ENCODE peak calls at places on chromosomes 7 and 10, in nine cellular contexts. G is GM23248, P is PC-9, T is mammary epithelial cell, U is DND-41, Z is neural progenitor cell, E is HCT116, M is fibroblast of lung, K is astrocyte. B is an unnamed sample.

GRCh38 chr10:112919721-112920120 is 30.3 kb upstream of the TCF7L2 start:
- DNase-seq in T (peak), Z (no peak), G (peak), K (peak), E (peak), U (no peak), P (peak), M (peak), B (peak)

GRCh38 chr7:100606313-100606712 is 4.2 kb downstream of the PCOLCE start:
- DNase-seq in P (no peak), T (no peak), U (no peak), G (no peak), E (no peak), M (no peak), Z (no peak), K (no peak), B (no peak)

GRCh38 chr7:132080967-132081668 is 495.2 kb downstream of the PLXNA4 start:
- DNase-seq in T (no peak), U (no peak), Z (no peak), M (peak), G (peak), P (no peak), E (no peak), K (peak), B (no peak)

GRCh38 chr10:63430091-63430998 is 35.4 kb downstream of the JMJD1C start:
- DNase-seq in P (peak), E (peak), T (peak), M (peak), K (peak), G (peak), Z (no peak), U (no peak), B (peak)

GRCh38 chr7:142445019-142445686 is 187.3 kb upstream of the PRSS58 start:
- DNase-seq in K (no peak), T (no peak), Z (peak), P (no peak), M (no peak), E (peak), G (no peak), U (peak), B (peak)

GRCh38 chr7:151296202-151296992 is 45.2 kb upstream of the NUB1 start:
- DNase-seq in P (no peak), G (no peak), Z (no peak), T (no peak), E (no peak), U (no peak), K (no peak), M (no peak), B (no peak)

GRCh38 chr7:1856966-1857441 is 186.9 kb downstream of the ELFN1 start:
- DNase-seq in U (no peak), K (no peak), M (no peak), E (no peak), Z (no peak), G (no peak), T (no peak), P (no peak), B (no peak)

GRCh38 chr10:24762966-24763623 is 39.4 kb upstream of the ARHGAP21 start:
- DNase-seq in T (peak), U (peak), G (peak), P (peak), K (peak), E (no peak), M (peak), Z (no peak), B (peak)

GRCh38 chr10:28684986-28685580 is 7.8 kb downstream of the BAMBI start:
- DNase-seq in K (no peak), P (peak), M (no peak), E (no peak), G (no peak), U (no peak), Z (no peak), T (no peak), B (peak)

GRCh38 chr7:140404565-140405080 is 765 bp downstream of the RAB19 start:
- DNase-seq in U (no peak), M (no peak), Z (no peak), K (peak), P (peak), G (no peak), T (no peak), E (no peak), B (peak)

GRCh38 chr10:71401056-71401455 is 4.3 kb downstream of the CDH23 start:
- DNase-seq in K (no peak), M (no peak), Z (no peak), E (no peak), G (no peak), T (no peak), U (no peak), P (no peak), B (no peak)

GRCh38 chr7:20327047-20327446 is 3.7 kb upstream of the ITGB8 start:
- DNase-seq in M (peak), T (peak), E (no peak), P (peak), Z (no peak), K (peak), U (no peak), G (peak), B (peak)

GRCh38 chr10:46284286-46285229 is 2.2 kb upstream of the ANTXRL start:
- DNase-seq in M (peak), E (peak), G (peak), T (peak), U (peak), Z (peak), K (peak), P (peak), B (peak)

GRCh38 chr7:4670791-4671190 is 11.3 kb upstream of the FOXK1 start:
- DNase-seq in Z (no peak), K (no peak), P (no peak), T (no peak), G (no peak), M (no peak), U (no peak), E (no peak), B (no peak)

GRCh38 chr10:43202224-43202656 is 64.0 kb downstream of the CSGALNACT2 start:
- DNase-seq in G (peak), K (no peak), E (peak), P (no peak), T (no peak), M (peak), Z (peak), U (no peak), B (no peak)

GRCh38 chr10:27390681-27391080 is 113.4 kb upstream of the RAB18 start:
- DNase-seq in E (no peak), Z (no peak), K (no peak), M (peak), T (peak), G (peak), P (no peak), U (no peak), B (peak)

GRCh38 chr7:150876817-150877526 is 24.7 kb downstream of the AOC1 start:
- DNase-seq in G (peak), U (peak), P (peak), E (peak), T (peak), Z (peak), M (peak), K (peak), B (peak)

GRCh38 chr10:34906021-34906965 is 91.2 kb upstream of the PARD3 start:
- DNase-seq in E (no peak), K (peak), G (no peak), T (peak), M (peak), U (no peak), P (no peak), Z (peak), B (no peak)

GRCh38 chr10:94286898-94287297 is 75.8 kb downstream of the NOC3L start:
- DNase-seq in P (no peak), M (no peak), Z (no peak), K (peak), G (no peak), U (no peak), T (no peak), E (no peak), B (no peak)

GRCh38 chr7:87886875-87887274 is 10.6 kb downstream of the DBF4 start:
- DNase-seq in G (peak), T (peak), E (peak), Z (peak), U (no peak), P (peak), M (peak), K (peak), B (peak)

GRCh38 chr10:104935656-104936055 is 294.6 kb downstream of the SORCS3 start:
- DNase-seq in T (no peak), G (no peak), Z (no peak), E (no peak), P (no peak), M (no peak), U (no peak), K (no peak), B (no peak)

GRCh38 chr10:77164616-77165311 is 472.8 kb downstream of the KCNMA1 start:
- DNase-seq in T (peak), G (peak), K (peak), U (no peak), M (no peak), Z (no peak), E (no peak), P (no peak), B (peak)

GRCh38 chr10:44382981-44383748 is 1.7 kb downstream of the CXCL12 start:
- DNase-seq in M (no peak), Z (peak), G (peak), U (no peak), K (no peak), T (no peak), E (no peak), P (no peak), B (no peak)

GRCh38 chr10:116270691-116271592 is 2.1 kb downstream of the GFRA1 start:
- DNase-seq in T (no peak), Z (peak), G (peak), K (no peak), P (no peak), M (no peak), U (no peak), E (no peak), B (no peak)

GRCh38 chr7:7236041-7236440 is 53.7 kb downstream of the C1GALT1 start:
- DNase-seq in K (no peak), P (peak), G (no peak), U (no peak), T (peak), M (no peak), Z (no peak), E (no peak), B (peak)

GRCh38 chr7:151673216-151673615 is 153.5 kb upstream of the RHEB start:
- DNase-seq in T (no peak), Z (no peak), M (no peak), P (no peak), K (no peak), E (no peak), U (no peak), G (no peak), B (no peak)

GRCh38 chr7:83684928-83685327 is 36.0 kb upstream of the SEMA3E start:
- DNase-seq in Z (peak), G (no peak), K (no peak), P (peak), U (no peak), T (peak), E (peak), M (no peak), B (peak)

GRCh38 chr7:153004341-153004740 is 244.8 kb downstream of the ACTR3B start:
- DNase-seq in U (no peak), E (no peak), K (no peak), G (no peak), P (no peak), Z (no peak), T (no peak), M (no peak), B (no peak)

GRCh38 chr10:71923138-71923692 is 41.0 kb upstream of the CHST3 start:
- DNase-seq in M (no peak), Z (no peak), U (no peak), T (peak), K (no peak), P (no peak), E (no peak), G (no peak), B (no peak)

GRCh38 chr10:3233486-3233990 is 61.0 kb upstream of the PITRM1 start:
- DNase-seq in T (no peak), P (no peak), M (no peak), Z (no peak), G (no peak), K (no peak), E (no peak), U (no peak), B (no peak)

GRCh38 chr10:37713132-37713501 is 144.3 kb downstream of the ZNF248 start:
- DNase-seq in K (no peak), G (no peak), Z (no peak), T (no peak), P (no peak), E (no peak), M (no peak), U (no peak), B (no peak)

GRCh38 chr7:74674166-74674565 is 16.6 kb downstream of the GTF2I start:
- DNase-seq in K (no peak), G (no peak), M (no peak), E (no peak), T (peak), Z (no peak), U (no peak), P (peak), B (no peak)

GRCh38 chr10:121531076-121531829 is 67.0 kb downstream of the FGFR2 start:
- DNase-seq in U (no peak), P (no peak), G (no peak), M (no peak), E (no peak), K (no peak), Z (peak), T (no peak), B (no peak)

GRCh38 chr10:113221756-113222168 is 271.7 kb downstream of the TCF7L2 start:
- DNase-seq in Z (no peak), K (peak), G (peak), P (no peak), T (no peak), M (no peak), E (peak), U (peak), B (peak)

GRCh38 chr7:54542920-54543539 is 855 bp downstream of the VSTM2A start:
- DNase-seq in Z (peak), M (peak), P (no peak), G (peak), U (no peak), K (peak), T (peak), E (no peak), B (peak)

GRCh38 chr7:54544356-54545240 is 2.4 kb downstream of the VSTM2A start:
- DNase-seq in P (no peak), M (no peak), T (no peak), G (no peak), K (no peak), Z (peak), E (no peak), U (no peak), B (no peak)

GRCh38 chr7:54546986-54547314 is 4.8 kb downstream of the VSTM2A start:
- DNase-seq in G (peak), E (no peak), P (no peak), K (no peak), Z (no peak), M (no peak), U (no peak), T (no peak), B (no peak)

GRCh38 chr7:54545241-54545563 is 3.0 kb downstream of the VSTM2A start:
- DNase-seq in M (no peak), P (no peak), Z (no peak), T (no peak), G (no peak), U (no peak), E (no peak), K (no peak), B (no peak)

GRCh38 chr7:54546081-54546985 is 4.2 kb downstream of the VSTM2A start:
- DNase-seq in K (no peak), Z (peak), E (no peak), P (no peak), G (no peak), T (no peak), U (no peak), M (no peak), B (peak)
- TF ChIP-seq EZH2 in K (peak), Z (no peak), E (no peak), P (no peak), G (no peak), T (peak), U (no peak), M (no peak), B (no peak)

GRCh38 chr7:143988986-143989745 is 11.0 kb upstream of the OR6B1 start:
- DNase-seq in T (no peak), Z (no peak), U (no peak), G (peak), M (peak), E (no peak), P (no peak), K (peak), B (no peak)
- TF ChIP-seq EZH2 in T (no peak), Z (no peak), U (no peak), G (no peak), M (no peak), E (no peak), P (no peak), K (no peak), B (no peak)

DNA sequence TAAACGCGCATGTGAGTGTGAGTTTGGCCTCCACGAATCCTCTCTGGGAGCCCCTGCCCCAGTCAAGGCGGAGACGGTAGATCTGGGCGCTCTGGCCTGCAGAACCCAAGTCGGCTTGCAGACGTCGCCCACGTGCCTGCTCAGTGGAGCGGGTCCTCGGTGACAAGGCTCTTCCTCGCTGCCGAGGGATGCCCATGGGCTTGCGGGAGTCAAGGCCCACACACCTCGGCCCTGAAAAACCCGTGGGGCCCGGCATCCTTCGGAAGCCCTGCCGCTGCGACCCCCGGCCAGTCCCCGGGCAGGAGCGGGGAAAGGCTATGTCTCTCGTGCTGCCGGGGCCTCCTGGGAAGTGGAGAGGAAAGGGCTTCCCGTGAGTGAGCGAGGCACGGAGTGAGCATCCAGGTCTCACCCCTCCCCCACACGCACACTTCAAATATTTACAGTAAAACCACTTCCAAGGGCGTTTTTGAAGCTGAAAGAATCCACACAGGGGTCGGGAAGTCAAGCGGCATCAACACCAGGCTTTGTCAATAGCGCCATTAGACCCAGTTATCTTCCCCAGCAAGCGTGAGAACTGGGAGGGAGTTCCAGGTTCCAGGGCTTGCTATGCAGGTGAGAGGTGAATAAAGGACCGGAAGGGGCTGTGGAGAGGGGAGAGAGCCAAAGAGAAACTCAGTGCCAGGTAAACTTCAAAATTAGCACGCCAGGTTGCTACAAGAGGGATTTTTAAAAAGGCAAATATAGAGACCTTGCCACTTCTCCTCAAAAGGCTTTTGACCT is 1.1 kb upstream of the MNX1 start:
- DNase-seq in K (no peak), G (no peak), P (no peak), Z (peak), U (no peak), M (no peak), E (no peak), T (no peak), B (peak)
- TF ChIP-seq EZH2 in K (peak), G (peak), P (no peak), Z (peak), U (no peak), M (peak), E (no peak), T (no peak), B (no peak)

GRCh38 chr7:46134795-46135194 is 213.7 kb upstream of the IGFBP3 start:
- DNase-seq in M (no peak), T (no peak), E (no peak), K (no peak), U (no peak), P (no peak), Z (no peak), G (no peak), B (no peak)

GRCh38 chr7:46133741-46134140 is 212.7 kb upstream of the IGFBP3 start:
- DNase-seq in M (no peak), K (no peak), U (no peak), E (no peak), G (no peak), T (no peak), P (no peak), Z (no peak), B (no peak)

GRCh38 chr7:46134385-46134784 is 213.3 kb upstream of the IGFBP3 start:
- DNase-seq in G (no peak), P (no peak), E (no peak), K (no peak), M (no peak), Z (no peak), T (no peak), U (no peak), B (no peak)

GRCh38 chr7:46131916-46132795 is 211.1 kb upstream of the IGFBP3 start:
- DNase-seq in E (no peak), P (no peak), G (peak), U (no peak), T (peak), K (no peak), Z (peak), M (no peak), B (no peak)

GRCh38 chr7:46133076-46133475 is 212.0 kb upstream of the IGFBP3 start:
- DNase-seq in E (no peak), Z (no peak), P (no peak), K (peak), T (no peak), U (no peak), G (no peak), M (no peak), B (no peak)
- TF ChIP-seq EZH2 in E (no peak), Z (no peak), P (no peak), K (no peak), T (no peak), U (no peak), G (no peak), M (no peak), B (no peak)

B was measured in PC-3.